ENCODE peak calls at places on chromosomes 7 and 10, in six cellular contexts. One of them, this sample, is unnamed.

GRCh38 chr10:69757553-69758309 is 44.0 kb upstream of the COL13A1 start:
- DNase-seq in WTC11: no peak
- DNase-seq in GM12878: no peak
- DNase-seq in HepG2: no peak
- DNase-seq in H1: no peak
- DNase-seq in K562: no peak
- DNase-seq in this sample: no peak

GRCh38 chr10:103181244-103181643 is 11.8 kb downstream of the NT5C2 start:
- DNase-seq in WTC11: no peak
- DNase-seq in GM12878: peak
- DNase-seq in HepG2: no peak
- DNase-seq in H1: no peak
- DNase-seq in K562: no peak
- DNase-seq in this sample: no peak

GRCh38 chr10:105969884-105970377 is 1194.6 kb downstream of the SORCS1 start:
- DNase-seq in WTC11: no peak
- DNase-seq in GM12878: no peak
- DNase-seq in HepG2: no peak
- DNase-seq in H1: no peak
- DNase-seq in K562: no peak
- DNase-seq in this sample: no peak

GRCh38 chr10:85527610-85528317 is 838.8 kb downstream of the GRID1 start:
- DNase-seq in WTC11: no peak
- DNase-seq in GM12878: no peak
- DNase-seq in HepG2: no peak
- DNase-seq in H1: no peak
- DNase-seq in K562: no peak
- DNase-seq in this sample: no peak

GRCh38 chr10:33557313-33557712 is 222.8 kb upstream of the NRP1 start:
- DNase-seq in WTC11: no peak
- DNase-seq in GM12878: no peak
- DNase-seq in HepG2: no peak
- DNase-seq in H1: no peak
- DNase-seq in K562: no peak
- DNase-seq in this sample: no peak

GRCh38 chr10:114437456-114438292 is 33.4 kb upstream of the AFAP1L2 start:
- DNase-seq in WTC11: no peak
- DNase-seq in GM12878: no peak
- DNase-seq in HepG2: peak
- DNase-seq in H1: no peak
- DNase-seq in K562: peak
- DNase-seq in this sample: peak

GRCh38 chr10:103040424-103040823 is 122.3 kb downstream of the CNNM2 start:
- DNase-seq in WTC11: no peak
- DNase-seq in GM12878: no peak
- DNase-seq in HepG2: no peak
- DNase-seq in H1: no peak
- DNase-seq in K562: peak
- DNase-seq in this sample: no peak

GRCh38 chr7:123782071-123782798 is 33.4 kb upstream of the WASL start:
- DNase-seq in WTC11: no peak
- DNase-seq in GM12878: no peak
- DNase-seq in HepG2: no peak
- DNase-seq in H1: no peak
- DNase-seq in K562: no peak
- DNase-seq in this sample: no peak

GRCh38 chr7:44654255-44654791 is 47.9 kb downstream of the OGDH start:
- DNase-seq in WTC11: no peak
- DNase-seq in GM12878: no peak
- DNase-seq in HepG2: no peak
- DNase-seq in H1: no peak
- DNase-seq in K562: peak
- DNase-seq in this sample: no peak

GRCh38 chr7:1925349-1925748 is 255.3 kb downstream of the ELFN1 start:
- DNase-seq in WTC11: peak
- DNase-seq in GM12878: no peak
- DNase-seq in HepG2: peak
- DNase-seq in H1: no peak
- DNase-seq in K562: no peak
- DNase-seq in this sample: peak

GRCh38 chr10:69093933-69094332 is 6.0 kb downstream of the SRGN start:
- DNase-seq in WTC11: no peak
- DNase-seq in GM12878: no peak
- DNase-seq in HepG2: peak
- DNase-seq in H1: no peak
- DNase-seq in K562: no peak
- DNase-seq in this sample: no peak

GRCh38 chr10:7193369-7193768 is 217.5 kb downstream of the SFMBT2 start:
- DNase-seq in WTC11: no peak
- DNase-seq in GM12878: no peak
- DNase-seq in HepG2: no peak
- DNase-seq in H1: no peak
- DNase-seq in K562: no peak
- DNase-seq in this sample: no peak

GRCh38 chr10:6044651-6045599 is 17.2 kb downstream of the IL2RA start:
- DNase-seq in WTC11: no peak
- DNase-seq in GM12878: no peak
- DNase-seq in HepG2: no peak
- DNase-seq in H1: no peak
- DNase-seq in K562: no peak
- DNase-seq in this sample: no peak

GRCh38 chr10:110304394-110304779 is 333 bp downstream of the SMNDC1 start:
- DNase-seq in WTC11: no peak
- DNase-seq in GM12878: no peak
- DNase-seq in HepG2: no peak
- DNase-seq in H1: no peak
- DNase-seq in K562: peak
- DNase-seq in this sample: no peak

GRCh38 chr7:65509368-65510186 is 135.9 kb downstream of the ZNF92 start:
- DNase-seq in WTC11: peak
- DNase-seq in GM12878: no peak
- DNase-seq in HepG2: no peak
- DNase-seq in H1: no peak
- DNase-seq in K562: peak
- DNase-seq in this sample: peak

GRCh38 chr7:73304071-73304470 is 4.6 kb downstream of the NSUN5 start:
- DNase-seq in WTC11: no peak
- DNase-seq in GM12878: no peak
- DNase-seq in HepG2: no peak
- DNase-seq in H1: no peak
- DNase-seq in K562: no peak
- DNase-seq in this sample: no peak

GRCh38 chr10:76302936-76303656 is 871.7 kb downstream of the LRMDA start:
- DNase-seq in WTC11: no peak
- DNase-seq in GM12878: no peak
- DNase-seq in HepG2: peak
- DNase-seq in H1: no peak
- DNase-seq in K562: no peak
- DNase-seq in this sample: no peak

GRCh38 chr7:51316262-51316665 is 345 bp downstream of the COBL start:
- DNase-seq in WTC11: peak
- DNase-seq in GM12878: no peak
- DNase-seq in HepG2: no peak
- DNase-seq in H1: no peak
- DNase-seq in K562: no peak
- DNase-seq in this sample: peak

GRCh38 chr7:42144253-42145002 is 92.6 kb downstream of the GLI3 start:
- DNase-seq in WTC11: no peak
- DNase-seq in GM12878: no peak
- DNase-seq in HepG2: no peak
- DNase-seq in H1: no peak
- DNase-seq in K562: no peak
- DNase-seq in this sample: no peak

GRCh38 chr7:101754432-101755159 is 62.8 kb upstream of the CUX1 start:
- DNase-seq in WTC11: no peak
- DNase-seq in GM12878: no peak
- DNase-seq in HepG2: no peak
- DNase-seq in H1: no peak
- DNase-seq in K562: no peak
- DNase-seq in this sample: no peak

DNA sequence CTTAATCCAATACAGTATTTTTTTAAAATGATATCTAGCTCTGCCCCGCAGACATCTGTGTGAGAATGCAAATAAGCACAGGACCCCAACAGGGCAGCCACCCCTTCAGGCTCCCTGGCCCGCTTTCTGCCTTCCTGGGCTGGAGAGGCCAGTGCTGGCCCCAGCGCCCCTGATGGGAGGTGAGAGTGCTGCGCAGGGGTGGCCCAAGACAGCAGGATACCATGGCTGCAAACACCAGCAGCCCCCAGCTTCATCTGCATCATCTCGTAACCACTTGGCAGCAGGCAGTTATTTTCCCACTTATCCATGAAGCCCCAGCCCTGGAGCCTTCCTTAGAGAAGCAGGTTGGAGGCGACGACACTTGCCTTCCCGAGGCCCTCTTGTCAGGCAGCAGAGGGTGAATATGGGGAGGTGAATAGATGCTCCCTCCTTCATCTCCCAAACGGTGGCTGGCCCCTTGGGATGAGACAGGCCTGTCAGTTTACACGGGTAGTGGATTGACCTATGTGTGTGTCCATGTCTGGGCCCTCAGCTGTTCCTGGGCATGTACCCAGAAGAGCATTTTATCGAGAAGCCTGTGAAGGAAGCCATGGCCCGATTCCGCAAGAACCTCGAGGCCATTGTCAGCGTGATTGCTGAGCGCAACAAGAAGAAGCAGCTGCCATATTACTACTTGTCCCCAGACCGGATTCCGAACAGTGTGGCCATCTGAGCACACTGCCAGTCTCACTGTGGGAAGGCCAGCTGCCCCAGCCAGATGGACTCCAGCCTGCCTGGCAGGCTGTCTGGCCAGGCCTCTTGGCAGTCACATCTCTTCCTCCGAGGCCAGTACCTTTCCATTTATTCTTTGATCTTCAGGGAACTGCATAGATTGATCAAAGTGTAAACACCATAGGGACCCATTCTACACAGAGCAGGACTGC is 71.2 kb downstream of the ALOX5 start:
- DNase-seq in WTC11: no peak
- DNase-seq in GM12878: no peak
- DNase-seq in HepG2: no peak
- DNase-seq in H1: no peak
- DNase-seq in K562: no peak
- DNase-seq in this sample: no peak
- TF ChIP-seq CREB1 in WTC11: no peak
- TF ChIP-seq CREB1 in GM12878: no peak
- TF ChIP-seq CREB1 in HepG2: no peak
- TF ChIP-seq CREB1 in H1: no peak
- TF ChIP-seq CREB1 in K562: no peak
- TF ChIP-seq CREB1 in this sample: no peak

GRCh38 chr10:20277820-20278219 is 461.6 kb downstream of the PLXDC2 start:
- DNase-seq in WTC11: no peak
- DNase-seq in GM12878: no peak
- DNase-seq in HepG2: no peak
- DNase-seq in H1: no peak
- DNase-seq in K562: no peak
- DNase-seq in this sample: no peak

GRCh38 chr10:20274580-20274979 is 458.3 kb downstream of the PLXDC2 start:
- DNase-seq in WTC11: no peak
- DNase-seq in GM12878: no peak
- DNase-seq in HepG2: no peak
- DNase-seq in H1: no peak
- DNase-seq in K562: no peak
- DNase-seq in this sample: no peak

GRCh38 chr10:20272575-20272974 is 456.3 kb downstream of the PLXDC2 start:
- DNase-seq in WTC11: no peak
- DNase-seq in GM12878: no peak
- DNase-seq in HepG2: no peak
- DNase-seq in H1: no peak
- DNase-seq in K562: no peak
- DNase-seq in this sample: no peak

GRCh38 chr10:20271490-20271889 is 455.3 kb downstream of the PLXDC2 start:
- DNase-seq in WTC11: no peak
- DNase-seq in GM12878: no peak
- DNase-seq in HepG2: no peak
- DNase-seq in H1: no peak
- DNase-seq in K562: no peak
- DNase-seq in this sample: peak

GRCh38 chr10:20276127-20276979 is 460.1 kb downstream of the PLXDC2 start:
- DNase-seq in WTC11: no peak
- DNase-seq in GM12878: no peak
- DNase-seq in HepG2: peak
- DNase-seq in H1: no peak
- DNase-seq in K562: no peak
- DNase-seq in this sample: no peak
- TF ChIP-seq CREB1 in WTC11: no peak
- TF ChIP-seq CREB1 in GM12878: no peak
- TF ChIP-seq CREB1 in HepG2: peak
- TF ChIP-seq CREB1 in H1: no peak
- TF ChIP-seq CREB1 in K562: no peak
- TF ChIP-seq CREB1 in this sample: no peak

GRCh38 chr10:95561200-95562177 is at the start of gene SORBS1:
- DNase-seq in WTC11: peak
- DNase-seq in GM12878: peak
- DNase-seq in HepG2: peak
- DNase-seq in H1: peak
- DNase-seq in K562: peak
- DNase-seq in this sample: peak

GRCh38 chr10:95559466-95559865 is 1.7 kb downstream of the SORBS1 start:
- DNase-seq in WTC11: peak
- DNase-seq in GM12878: no peak
- DNase-seq in HepG2: no peak
- DNase-seq in H1: no peak
- DNase-seq in K562: no peak
- DNase-seq in this sample: peak

GRCh38 chr10:95558593-95559320 is 2.4 kb downstream of the SORBS1 start:
- DNase-seq in WTC11: no peak
- DNase-seq in GM12878: no peak
- DNase-seq in HepG2: no peak
- DNase-seq in H1: no peak
- DNase-seq in K562: no peak
- DNase-seq in this sample: no peak

GRCh38 chr10:95562326-95562725 is 1.2 kb upstream of the SORBS1 start:
- DNase-seq in WTC11: no peak
- DNase-seq in GM12878: no peak
- DNase-seq in HepG2: no peak
- DNase-seq in H1: no peak
- DNase-seq in K562: no peak
- DNase-seq in this sample: no peak

GRCh38 chr10:95560288-95561199 is 627 bp downstream of the SORBS1 start:
- DNase-seq in WTC11: peak
- DNase-seq in GM12878: no peak
- DNase-seq in HepG2: no peak
- DNase-seq in H1: no peak
- DNase-seq in K562: peak
- DNase-seq in this sample: peak
- TF ChIP-seq CREB1 in WTC11: no peak
- TF ChIP-seq CREB1 in GM12878: no peak
- TF ChIP-seq CREB1 in HepG2: no peak
- TF ChIP-seq CREB1 in H1: no peak
- TF ChIP-seq CREB1 in K562: no peak
- TF ChIP-seq CREB1 in this sample: no peak

DNA sequence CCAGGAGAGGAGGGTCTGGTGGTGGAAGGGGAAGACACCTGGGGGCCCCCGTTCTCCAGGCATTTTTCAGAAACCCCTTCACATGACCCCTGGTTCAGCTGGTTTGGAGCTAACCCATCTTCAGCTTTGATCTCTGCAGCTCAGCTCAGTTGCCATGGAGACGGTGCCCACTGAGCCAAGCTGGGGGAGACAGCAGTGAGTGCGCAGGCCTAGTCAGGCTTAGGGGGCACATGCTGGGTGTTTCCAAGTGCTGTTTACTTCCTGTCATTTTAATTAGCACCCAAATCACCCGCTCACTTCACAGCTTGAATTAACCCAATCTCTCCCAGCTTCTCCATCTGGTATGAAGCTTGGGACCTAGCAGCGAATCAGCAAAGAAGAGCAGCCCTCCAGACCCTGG is 9.0 kb downstream of the SPOCK2 start:
- DNase-seq in WTC11: no peak
- DNase-seq in GM12878: no peak
- DNase-seq in HepG2: no peak
- DNase-seq in H1: no peak
- DNase-seq in K562: no peak
- DNase-seq in this sample: no peak
- TF ChIP-seq CREB1 in WTC11: no peak
- TF ChIP-seq CREB1 in GM12878: no peak
- TF ChIP-seq CREB1 in HepG2: no peak
- TF ChIP-seq CREB1 in H1: no peak
- TF ChIP-seq CREB1 in K562: no peak
- TF ChIP-seq CREB1 in this sample: no peak

This sample was measured in GM23338.